ENCODE peak calls at places on chromosomes 5 and 9, in four cellular contexts. J is endothelial cell of umbilical vein, Y is AG04449, U is psoas muscle. S is an unnamed sample.

GRCh38 chr9:137478613-137479314 is 19.6 kb upstream of the NSMF start:
- DNase-seq in J (no peak), U (no peak), Y (no peak), S (peak)

GRCh38 chr9:74760031-74760700 is 127.6 kb downstream of the TRPM6 start:
- DNase-seq in Y (peak), J (no peak), U (no peak), S (peak)

GRCh38 chr5:159456722-159457462 is 126.6 kb upstream of the IL12B start:
- DNase-seq in J (no peak), Y (no peak), U (no peak), S (no peak)

GRCh38 chr5:115170128-115170923 is 618 bp upstream of the TRIM36 start:
- DNase-seq in U (no peak), J (peak), Y (no peak), S (no peak)

GRCh38 chr9:19809422-19810269 is 20.8 kb upstream of the SLC24A2 start:
- DNase-seq in J (no peak), U (no peak), Y (no peak), S (no peak)

GRCh38 chr9:120856700-120857099 is 14.0 kb upstream of the PSMD5 start:
- DNase-seq in U (no peak), J (no peak), Y (no peak), S (no peak)

GRCh38 chr5:133707629-133708028 is 95.3 kb upstream of the FSTL4 start:
- DNase-seq in U (no peak), Y (no peak), J (no peak), S (no peak)

GRCh38 chr5:153237671-153238332 is 252.7 kb upstream of the GRIA1 start:
- DNase-seq in J (no peak), U (no peak), Y (no peak), S (no peak)

GRCh38 chr9:4160284-4160683 is 139.6 kb downstream of the GLIS3 start:
- DNase-seq in Y (no peak), U (no peak), J (no peak), S (no peak)

GRCh38 chr9:21607576-21607975 is 125.5 kb upstream of the IFNE start:
- DNase-seq in Y (no peak), J (no peak), U (no peak), S (no peak)

GRCh38 chr5:1552469-1553255 is 28.9 kb upstream of the LPCAT1 start:
- DNase-seq in J (no peak), U (no peak), Y (no peak), S (no peak)

GRCh38 chr9:6827370-6827949 is 69.7 kb downstream of the KDM4C start:
- DNase-seq in U (no peak), J (peak), Y (no peak), S (peak)

GRCh38 chr9:104078596-104078995 is 15.5 kb upstream of the SMC2 start:
- DNase-seq in U (no peak), J (no peak), Y (no peak), S (no peak)

GRCh38 chr5:64914396-64914795 is 145.7 kb downstream of the CWC27 start:
- DNase-seq in J (no peak), Y (peak), U (no peak), S (no peak)

GRCh38 chr5:174453690-174454089 is 270.7 kb upstream of the MSX2 start:
- DNase-seq in U (no peak), Y (no peak), J (no peak), S (no peak)

GRCh38 chr9:70557665-70558419 is 143.4 kb upstream of the KLF9 start:
- DNase-seq in Y (no peak), U (no peak), J (no peak), S (no peak)

GRCh38 chr9:129111762-129112151 is 542 bp downstream of the PTPA start:
- DNase-seq in Y (no peak), U (no peak), J (peak), S (peak)

GRCh38 chr5:57307516-57307915 is 133.7 kb downstream of the GPBP1 start:
- DNase-seq in J (no peak), Y (no peak), U (no peak), S (no peak)

GRCh38 chr9:135989722-135990467 is 28.7 kb upstream of the UBAC1 start:
- DNase-seq in Y (no peak), U (no peak), J (no peak), S (no peak)

GRCh38 chr5:67234671-67235176 is 38.1 kb upstream of the CD180 start:
- DNase-seq in Y (peak), J (peak), U (no peak), S (peak)

GRCh38 chr5:139877129-139877597 is 81.6 kb downstream of the PSD2 start:
- DNase-seq in U (no peak), Y (no peak), J (no peak), S (no peak)

GRCh38 chr9:23728736-23729135 is 97.3 kb downstream of the ELAVL2 start:
- DNase-seq in U (no peak), Y (no peak), J (no peak), S (no peak)

GRCh38 chr9:113513111-113513510 is 49.6 kb downstream of the RGS3 start:
- DNase-seq in U (no peak), J (no peak), Y (no peak), S (no peak)

GRCh38 chr5:69129413-69129812 is 35.6 kb downstream of the SLC30A5 start:
- DNase-seq in J (no peak), Y (peak), U (no peak), S (peak)

GRCh38 chr5:8845316-8845715 is 700.6 kb downstream of the SEMA5A start:
- DNase-seq in Y (no peak), J (no peak), U (no peak), S (peak)

GRCh38 chr5:171342362-171343111 is 33.5 kb downstream of the TLX3 start:
- DNase-seq in Y (peak), J (peak), U (no peak), S (peak)

GRCh38 chr9:75855509-75855908 is 35.0 kb upstream of the PCSK5 start:
- DNase-seq in J (peak), Y (no peak), U (no peak), S (no peak)

GRCh38 chr5:149265559-149265958 is 6.1 kb upstream of the AFAP1L1 start:
- DNase-seq in Y (no peak), J (peak), U (no peak), S (peak)

GRCh38 chr5:78677777-78678668 is 29.5 kb upstream of the LHFPL2 start:
- DNase-seq in U (peak), J (no peak), Y (peak), S (peak)

GRCh38 chr9:133273819-133274218 is 1.2 kb downstream of the ABO start:
- DNase-seq in U (no peak), Y (no peak), J (no peak), S (no peak)

GRCh38 chr9:133274236-133275104 is 531 bp downstream of the ABO start:
- DNase-seq in J (no peak), U (no peak), Y (no peak), S (no peak)

GRCh38 chr9:133276001-133276884 is 1.2 kb upstream of the ABO start:
- DNase-seq in U (no peak), Y (no peak), J (no peak), S (no peak)

GRCh38 chr9:133276923-133277322 is 1.9 kb upstream of the ABO start:
- DNase-seq in J (no peak), Y (no peak), U (no peak), S (no peak)

GRCh38 chr9:133275105-133276000 is at the start of gene ABO:
- DNase-seq in Y (no peak), J (no peak), U (no peak), S (no peak)
- TF ChIP-seq CTCF in Y (no peak), J (no peak), U (peak), S (peak)

GRCh38 chr9:134401391-134401790 is 75.1 kb downstream of the RXRA start:
- DNase-seq in U (no peak), Y (no peak), J (no peak), S (no peak)
- TF ChIP-seq CTCF in U (no peak), Y (no peak), J (no peak), S (no peak)

GRCh38 chr5:144318011-144318410 is 147.3 kb downstream of the KCTD16 start:
- DNase-seq in J (no peak), Y (no peak), U (no peak), S (no peak)
- TF ChIP-seq CTCF in J (no peak), Y (no peak), U (no peak), S (no peak)

GRCh38 chr5:44952376-44952775 is 143.6 kb downstream of the MRPS30 start:
- DNase-seq in U (no peak), J (peak), Y (no peak), S (peak)
- TF ChIP-seq CTCF in U (peak), J (peak), Y (peak), S (peak)

DNA sequence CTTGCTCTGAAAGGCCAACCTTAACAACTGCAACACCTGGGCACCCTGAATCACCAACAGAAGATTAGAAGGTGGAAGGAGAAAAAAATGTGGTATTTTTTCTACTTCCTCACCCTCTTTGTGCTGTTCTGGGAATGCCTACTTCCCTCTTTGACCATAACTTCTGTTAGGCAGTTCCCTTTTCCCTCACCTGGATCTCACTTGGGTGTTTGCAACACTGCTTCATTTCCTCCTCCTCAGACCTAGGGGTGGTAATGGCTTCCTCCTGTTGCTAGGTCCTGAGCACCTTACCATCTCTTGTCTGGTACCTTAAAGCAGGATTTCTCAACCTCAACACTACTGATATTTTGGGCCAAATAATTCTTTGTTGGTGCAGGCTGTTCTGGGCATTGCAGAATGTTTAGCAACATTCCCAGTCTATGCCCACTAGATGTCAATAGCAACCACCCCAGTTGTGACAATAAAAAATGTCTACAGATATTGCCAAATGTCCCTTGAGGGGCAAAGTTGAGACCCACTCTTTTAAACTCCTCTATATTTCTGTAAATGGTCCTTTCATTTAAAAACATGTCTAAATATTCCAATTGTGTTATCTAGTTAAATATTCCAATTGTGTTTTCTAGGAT is 300.0 kb upstream of the VLDLR start:
- DNase-seq in Y (no peak), U (no peak), J (no peak), S (no peak)
- TF ChIP-seq CTCF in Y (no peak), U (peak), J (no peak), S (peak)

GRCh38 chr5:91266184-91266705 is 116.9 kb downstream of the ARRDC3 start:
- DNase-seq in J (peak), U (no peak), Y (no peak), S (peak)

GRCh38 chr5:91269198-91269597 is 113.9 kb downstream of the ARRDC3 start:
- DNase-seq in U (no peak), J (no peak), Y (no peak), S (no peak)

GRCh38 chr5:91264311-91265051 is 118.6 kb downstream of the ARRDC3 start:
- DNase-seq in J (no peak), Y (no peak), U (no peak), S (no peak)

GRCh38 chr5:91263898-91264297 is 119.2 kb downstream of the ARRDC3 start:
- DNase-seq in U (no peak), Y (no peak), J (no peak), S (no peak)
- TF ChIP-seq CTCF in U (no peak), Y (no peak), J (no peak), S (no peak)

GRCh38 chr5:28344803-28345433 is 1306.5 kb upstream of the CDH9 start:
- DNase-seq in Y (no peak), J (peak), U (no peak), S (no peak)
- TF ChIP-seq CTCF in Y (no peak), J (peak), U (peak), S (peak)

DNA sequence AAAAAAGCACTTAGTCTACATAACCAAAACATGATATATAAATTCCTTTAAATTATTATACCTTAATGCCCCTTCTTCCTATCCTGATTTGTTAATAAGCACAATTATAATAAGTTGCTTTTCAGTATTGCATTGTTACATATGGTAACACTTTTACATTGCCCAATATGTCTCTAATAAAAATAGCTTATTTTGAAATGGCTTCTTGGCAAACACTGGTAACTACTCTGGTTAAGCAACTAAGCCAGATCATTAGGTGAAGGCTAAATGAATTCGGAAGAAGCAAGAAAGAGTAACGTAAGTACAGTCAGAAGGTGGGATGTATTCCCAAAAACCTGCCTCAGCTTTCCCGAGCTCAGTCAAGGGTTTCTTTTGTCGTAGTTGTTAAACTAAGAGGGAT is 85.3 kb downstream of the TTC39B start:
- DNase-seq in J (no peak), Y (no peak), U (no peak), S (no peak)
- TF ChIP-seq CTCF in J (no peak), Y (no peak), U (no peak), S (no peak)

S was measured in HFFc6.